ENCODE peak calls at places on chromosomes 5 and 9, in four cellular contexts. X, S, M and G are unnamed samples.

GRCh38 chr5:37495210-37495609 is 116.1 kb downstream of the WDR70 start:
- DNase-seq in S (no peak), X (no peak), M (no peak), G (no peak)

GRCh38 chr5:148826082-148826971 is at the start of gene ADRB2:
- DNase-seq in M (peak), X (peak), S (peak), G (peak)

GRCh38 chr9:133945314-133945975 is 46.7 kb downstream of the VAV2 start:
- DNase-seq in X (no peak), S (peak), M (peak), G (no peak)

GRCh38 chr5:129945031-129945430 is 40.8 kb downstream of the CHSY3 start:
- DNase-seq in S (no peak), M (no peak), X (no peak), G (no peak)

GRCh38 chr5:71778678-71779276 is 59.7 kb downstream of the CARTPT start:
- DNase-seq in X (no peak), M (no peak), S (no peak), G (peak)

GRCh38 chr5:74516217-74516636 is 124.3 kb downstream of the ENC1 start:
- DNase-seq in M (no peak), S (no peak), X (no peak), G (no peak)

GRCh38 chr5:52989025-52989780 is at the start of gene ITGA2:
- DNase-seq in S (peak), X (peak), M (no peak), G (no peak)

GRCh38 chr9:116039893-116040292 is 113.7 kb upstream of the PAPPA start:
- DNase-seq in M (no peak), X (no peak), S (no peak), G (no peak)

DNA sequence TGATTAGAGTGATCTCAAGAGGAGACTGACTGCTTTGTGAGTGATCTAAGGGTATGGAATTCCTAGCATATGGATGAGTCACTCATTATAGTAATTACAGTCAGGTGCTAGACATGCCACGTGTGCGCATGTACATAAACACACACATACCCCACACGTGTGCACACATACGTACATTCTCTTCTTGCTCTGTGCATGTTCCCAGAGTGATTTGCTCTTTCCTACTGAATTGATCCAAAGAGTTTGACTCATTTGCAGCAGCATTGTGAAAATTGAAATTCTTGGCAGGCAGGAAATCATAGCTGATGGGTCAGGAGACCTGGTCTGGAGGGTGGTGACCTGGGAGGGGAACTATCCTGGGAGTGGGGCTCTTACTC is 63.8 kb downstream of the ANGPTL2 start:
- DNase-seq in M (no peak), S (no peak), X (no peak), G (no peak)
- TF ChIP-seq SPI1 in M (no peak), S (no peak), X (no peak), G (no peak)

GRCh38 chr5:103562453-103563157 is at the start of gene NUDT12:
- DNase-seq in S (peak), M (peak), X (peak), G (peak)
- TF ChIP-seq POLR2AphosphoS5 in S (peak), M (no peak), X (peak), G (no peak)

DNA sequence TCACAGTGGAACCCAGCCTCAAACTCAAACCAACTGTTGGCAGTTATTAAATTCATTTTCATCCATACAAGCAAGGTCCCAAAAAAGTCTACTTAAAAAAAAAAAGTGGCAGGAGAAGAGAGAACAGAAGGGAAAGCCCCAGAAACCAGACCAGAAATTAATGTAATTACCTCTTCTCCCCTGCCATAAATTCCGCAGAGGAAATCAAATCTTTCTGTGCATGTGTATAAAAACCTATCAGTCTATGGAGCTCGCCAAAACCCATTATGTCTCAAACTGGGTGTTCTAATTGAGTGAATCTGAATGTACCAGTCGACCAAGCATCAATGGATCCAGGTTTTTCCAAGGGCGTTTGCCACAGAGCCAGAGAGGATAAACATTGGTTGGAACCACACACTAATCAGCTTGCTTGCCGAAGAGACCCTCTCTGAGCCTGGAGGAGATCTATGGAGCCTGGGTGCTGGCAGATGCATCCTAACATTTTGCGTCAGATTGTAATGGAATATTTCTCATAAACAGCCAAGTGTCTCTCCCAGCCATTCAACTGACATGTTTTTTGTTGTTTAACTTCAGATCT is 7.9 kb upstream of the HAND1 start:
- DNase-seq in S (no peak), X (no peak), M (no peak), G (no peak)
- TF ChIP-seq SPI1 in S (no peak), X (no peak), M (no peak), G (no peak)

DNA sequence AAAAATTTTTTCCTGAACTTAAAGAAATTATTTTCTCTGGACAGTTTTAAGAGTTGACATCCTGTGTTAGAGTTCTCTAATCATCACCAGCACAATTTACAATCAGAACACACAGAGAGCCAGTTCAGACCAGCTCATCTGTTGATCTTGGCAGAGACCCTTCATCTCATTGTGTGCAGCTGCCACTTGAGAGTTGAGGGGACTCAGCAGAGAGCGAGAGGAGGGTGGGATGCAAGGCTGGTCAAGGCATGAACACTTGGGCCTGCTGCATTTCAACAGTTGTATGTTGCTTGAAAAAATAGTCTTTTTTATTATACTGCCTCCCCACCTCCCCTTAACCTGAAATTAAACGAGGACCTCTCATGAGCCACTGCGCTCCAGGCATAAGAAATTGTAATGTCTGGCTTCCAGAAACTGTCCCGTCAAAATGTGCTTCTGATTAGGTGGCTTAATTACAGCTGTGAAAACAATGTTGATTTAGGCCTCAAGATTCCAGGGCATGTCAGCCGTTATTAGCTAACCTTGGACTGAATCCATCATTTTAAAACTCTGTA is 383.6 kb downstream of the CCDC171 start:
- DNase-seq in X (no peak), M (no peak), S (no peak), G (no peak)
- TF ChIP-seq POLR2AphosphoS5 in X (no peak), M (no peak), S (no peak), G (no peak)

GRCh38 chr9:36623280-36623679 is 50.6 kb downstream of the MELK start:
- DNase-seq in S (no peak), X (no peak), M (no peak), G (no peak)

GRCh38 chr9:36625006-36625600 is 52.4 kb downstream of the MELK start:
- DNase-seq in M (no peak), X (no peak), S (no peak), G (no peak)
- TF ChIP-seq SPI1 in M (no peak), X (no peak), S (no peak), G (no peak)

DNA sequence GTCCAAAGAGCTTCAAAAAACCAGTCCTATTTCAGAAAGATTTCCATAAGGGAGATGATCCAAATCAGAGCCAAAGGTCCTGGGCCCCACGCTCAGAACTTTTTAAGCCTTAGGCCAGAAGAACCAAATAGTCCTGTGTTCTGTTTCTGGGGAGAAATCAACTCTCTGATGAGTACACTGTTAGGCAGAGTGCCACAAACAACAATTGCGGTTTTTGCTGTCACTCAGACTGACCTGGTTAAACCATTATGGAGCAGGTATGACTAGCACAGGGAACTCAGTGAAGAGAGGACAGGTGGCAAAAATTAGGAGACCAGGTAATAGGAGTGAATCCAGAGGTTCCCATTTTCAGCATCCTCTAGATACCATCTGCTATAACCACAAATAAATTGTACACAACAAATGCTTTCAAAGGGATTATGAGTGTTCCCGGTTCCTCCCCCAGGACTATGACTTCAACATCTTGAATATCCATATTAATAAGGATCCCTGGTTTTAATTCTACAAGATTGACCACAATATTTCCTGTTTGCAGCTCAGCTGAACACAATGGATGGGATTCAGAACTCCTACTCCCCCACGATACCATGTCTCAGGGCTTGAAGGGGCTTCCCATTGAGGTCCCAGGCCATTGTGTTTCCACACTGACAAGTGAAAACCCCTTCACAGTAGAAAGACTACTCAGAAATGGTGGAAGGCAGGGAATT is 52.1 kb upstream of the FREM1 start:
- DNase-seq in S (no peak), M (no peak), X (no peak), G (no peak)
- TF ChIP-seq POLR2AphosphoS5 in S (no peak), M (no peak), X (no peak), G (no peak)

DNA sequence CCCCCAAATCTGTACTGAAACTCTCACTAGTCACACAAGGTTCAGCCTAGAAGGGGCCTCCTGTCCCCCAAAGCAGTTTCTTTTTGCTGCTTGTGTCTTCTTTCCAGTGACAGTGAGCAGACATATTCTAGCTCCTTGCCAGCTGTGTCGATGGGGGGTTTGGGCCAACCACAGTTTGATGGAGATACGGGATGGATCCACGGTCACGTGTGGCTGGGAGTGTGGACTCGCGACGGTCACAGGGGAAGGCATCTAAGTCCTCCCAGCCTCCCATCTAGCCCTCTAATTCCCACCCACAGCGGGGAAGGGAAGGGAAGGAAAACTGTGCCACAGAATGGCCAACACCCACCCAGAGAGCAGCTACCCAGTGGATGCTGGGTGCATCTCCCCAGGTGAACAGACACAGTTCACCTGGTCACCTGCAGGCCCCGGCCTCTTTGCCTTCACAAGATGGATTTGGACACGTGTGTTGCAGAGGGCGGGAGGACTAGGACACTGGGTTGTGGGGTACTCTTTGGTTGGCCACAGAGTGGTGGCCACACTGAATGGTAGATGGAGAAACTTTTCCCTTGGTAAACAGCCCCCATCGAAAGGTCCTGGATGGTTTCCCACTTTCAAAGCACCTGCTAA is 54.4 kb downstream of the CRB2 start:
- DNase-seq in M (no peak), X (no peak), S (no peak), G (no peak)
- TF ChIP-seq SPI1 in M (no peak), X (no peak), S (no peak), G (no peak)

GRCh38 chr9:95124582-95125359 is 192.7 kb downstream of the FANCC start:
- DNase-seq in S (no peak), X (no peak), M (no peak), G (no peak)
- TF ChIP-seq POLR2AphosphoS5 in S (no peak), X (no peak), M (no peak), G (no peak)